ENCODE peak calls at places on chromosome 2, in eight cellular contexts. G, Q, P, B, X, L, F and Y are unnamed samples.

GRCh38 chr2:144458536-144458935 is 61.4 kb downstream of the ZEB2 start:
- DNase-seq in G (no peak), Q (no peak), P (no peak), B (no peak), X (no peak), L (no peak), F (no peak), Y (no peak)

GRCh38 chr2:85326406-85326945 is 1.3 kb downstream of the TGOLN2 start:
- DNase-seq in G (no peak), Q (no peak), P (no peak), B (no peak), X (no peak), L (no peak), F (no peak), Y (no peak)

GRCh38 chr2:136065384-136065783 is 52.6 kb downstream of the CXCR4 start:
- DNase-seq in G (no peak), Q (no peak), P (no peak), B (no peak), X (peak; percentile 75), L (no peak), F (no peak), Y (no peak)

GRCh38 chr2:71605173-71605641 is 151.8 kb downstream of the DYSF start:
- DNase-seq in G (no peak), Q (no peak), P (no peak), B (no peak), X (no peak), L (no peak), F (peak; percentile 6), Y (peak; percentile 11)

GRCh38 chr2:117949800-117950199 is 64.1 kb downstream of the CCDC93 start:
- DNase-seq in G (no peak), Q (no peak), P (no peak), B (no peak), X (no peak), L (no peak), F (no peak), Y (no peak)

GRCh38 chr2:138275292-138275690 is 226.3 kb upstream of the SPOPL start:
- DNase-seq in G (no peak), Q (no peak), P (no peak), B (no peak), X (no peak), L (no peak), F (no peak), Y (no peak)

GRCh38 chr2:205321240-205321639 is 361.1 kb upstream of the NRP2 start:
- DNase-seq in G (no peak), Q (no peak), P (no peak), B (no peak), X (no peak), L (no peak), F (no peak), Y (no peak)

GRCh38 chr2:189657867-189658266 is 3.4 kb upstream of the ASNSD1 start:
- DNase-seq in G (peak; percentile 27), Q (no peak), P (no peak), B (no peak), X (no peak), L (no peak), F (no peak), Y (peak; percentile 63)

GRCh38 chr2:27356056-27356381 is 545 bp downstream of the GTF3C2 start:
- DNase-seq in G (no peak), Q (peak; percentile 18), P (peak; percentile 63), B (no peak), X (peak; percentile 24), L (no peak), F (no peak), Y (peak; percentile 78)

GRCh38 chr2:120952318-120952717 is 216.7 kb downstream of the GLI2 start:
- DNase-seq in G (no peak), Q (no peak), P (no peak), B (no peak), X (no peak), L (no peak), F (no peak), Y (no peak)